ENCODE peak calls at places on chromosomes 11 and 22, in four cellular contexts. One of them, this sample, is unnamed.

GRCh38 chr11:8290122-8290810 is 26.6 kb upstream of the LMO1 start:
- DNase-seq in psoas muscle: no peak
- DNase-seq in astrocyte: no peak
- DNase-seq in Caco-2: no peak
- DNase-seq in this sample: no peak

GRCh38 chr11:64675417-64676252 is 47.4 kb downstream of the NRXN2 start:
- DNase-seq in astrocyte: peak; percentile 72
- DNase-seq in psoas muscle: peak; percentile 96
- DNase-seq in Caco-2: no peak
- DNase-seq in this sample: no peak

GRCh38 chr11:32100495-32100894 is 9.6 kb downstream of the RCN1 start:
- DNase-seq in astrocyte: peak; percentile 37
- DNase-seq in Caco-2: no peak
- DNase-seq in psoas muscle: no peak
- DNase-seq in this sample: no peak

GRCh38 chr11:61007383-61007970 is 36.0 kb downstream of the CD6 start:
- DNase-seq in Caco-2: peak; percentile 44
- DNase-seq in astrocyte: no peak
- DNase-seq in psoas muscle: no peak
- DNase-seq in this sample: no peak

GRCh38 chr22:37273126-37273845 is 9.0 kb upstream of the CYTH4 start:
- DNase-seq in Caco-2: no peak
- DNase-seq in psoas muscle: no peak
- DNase-seq in astrocyte: peak; percentile 83
- DNase-seq in this sample: no peak

GRCh38 chr11:66964495-66964894 is 6.3 kb upstream of the PC start:
- DNase-seq in astrocyte: no peak
- DNase-seq in psoas muscle: no peak
- DNase-seq in Caco-2: no peak
- DNase-seq in this sample: no peak

GRCh38 chr11:22787565-22788162 is 41.9 kb downstream of the SVIP start:
- DNase-seq in Caco-2: peak; percentile 41
- DNase-seq in psoas muscle: no peak
- DNase-seq in astrocyte: peak; percentile 17
- DNase-seq in this sample: no peak

GRCh38 chr11:102794382-102794781 is 3.6 kb downstream of the MMP1 start:
- DNase-seq in Caco-2: peak; percentile 61
- DNase-seq in astrocyte: no peak
- DNase-seq in psoas muscle: no peak
- DNase-seq in this sample: no peak

GRCh38 chr11:10784229-10785145 is 24.2 kb downstream of the EIF4G2 start:
- DNase-seq in Caco-2: no peak
- DNase-seq in psoas muscle: no peak
- DNase-seq in astrocyte: peak; percentile 61
- DNase-seq in this sample: no peak

GRCh38 chr22:36541831-36542391 is 12.9 kb upstream of the EIF3D start:
- DNase-seq in astrocyte: peak; percentile 95
- DNase-seq in Caco-2: no peak
- DNase-seq in psoas muscle: no peak
- DNase-seq in this sample: no peak

GRCh38 chr11:10304495-10305261 is at the start of gene ADM:
- DNase-seq in psoas muscle: peak; percentile 94
- DNase-seq in Caco-2: peak; percentile 95
- DNase-seq in astrocyte: no peak
- DNase-seq in this sample: no peak

GRCh38 chr11:111676878-111677585 is 74.8 kb downstream of the SIK2 start:
- DNase-seq in Caco-2: no peak
- DNase-seq in psoas muscle: no peak
- DNase-seq in astrocyte: peak; percentile 47
- DNase-seq in this sample: no peak

GRCh38 chr11:126477526-126478275 is 122.2 kb downstream of the ST3GAL4 start:
- DNase-seq in Caco-2: no peak
- DNase-seq in astrocyte: no peak
- DNase-seq in psoas muscle: peak; percentile 40
- DNase-seq in this sample: no peak

GRCh38 chr11:110093407-110094297 is 460 bp downstream of the ZC3H12C start:
- DNase-seq in astrocyte: peak; percentile 52
- DNase-seq in Caco-2: peak; percentile 84
- DNase-seq in psoas muscle: peak; percentile 79
- DNase-seq in this sample: no peak

GRCh38 chr11:78188809-78189724 is at the start of gene USP35:
- DNase-seq in psoas muscle: no peak
- DNase-seq in Caco-2: no peak
- DNase-seq in astrocyte: no peak
- DNase-seq in this sample: no peak

GRCh38 chr11:124722176-124722575 is 17.6 kb upstream of the NRGN start:
- DNase-seq in psoas muscle: no peak
- DNase-seq in Caco-2: no peak
- DNase-seq in astrocyte: no peak
- DNase-seq in this sample: no peak

GRCh38 chr22:47210112-47210657 is 447.7 kb downstream of the TBC1D22A start:
- DNase-seq in Caco-2: no peak
- DNase-seq in astrocyte: no peak
- DNase-seq in psoas muscle: peak; percentile 28
- DNase-seq in this sample: no peak

GRCh38 chr11:20397281-20397680 is 9.8 kb downstream of the PRMT3 start:
- DNase-seq in psoas muscle: no peak
- DNase-seq in Caco-2: peak; percentile 43
- DNase-seq in astrocyte: peak; percentile 37
- DNase-seq in this sample: no peak

GRCh38 chr11:129996113-129996870 is 6.3 kb downstream of the PRDM10 start:
- DNase-seq in psoas muscle: no peak
- DNase-seq in astrocyte: no peak
- DNase-seq in Caco-2: no peak
- DNase-seq in this sample: no peak

GRCh38 chr11:63917685-63918523 is 940 bp upstream of the RCOR2 start:
- DNase-seq in psoas muscle: peak; percentile 88
- DNase-seq in astrocyte: no peak
- DNase-seq in Caco-2: no peak
- DNase-seq in this sample: no peak

GRCh38 chr11:57288771-57289579 is 35.8 kb downstream of the TNKS1BP1 start:
- DNase-seq in astrocyte: peak; percentile 91
- DNase-seq in psoas muscle: no peak
- DNase-seq in Caco-2: peak; percentile 51
- DNase-seq in this sample: no peak

GRCh38 chr22:22048981-22049531 is 66.5 kb upstream of the TOP3B start:
- DNase-seq in psoas muscle: no peak
- DNase-seq in astrocyte: no peak
- DNase-seq in Caco-2: no peak
- DNase-seq in this sample: no peak

GRCh38 chr11:35163707-35164496 is 24.9 kb downstream of the CD44 start:
- DNase-seq in astrocyte: no peak
- DNase-seq in Caco-2: no peak
- DNase-seq in psoas muscle: no peak
- DNase-seq in this sample: no peak

GRCh38 chr22:24134090-24134846 is 47.0 kb upstream of the SUSD2 start:
- DNase-seq in Caco-2: no peak
- DNase-seq in psoas muscle: no peak
- DNase-seq in astrocyte: no peak
- DNase-seq in this sample: no peak

GRCh38 chr11:77287136-77287535 is 14.3 kb downstream of the GDPD4 start:
- DNase-seq in psoas muscle: no peak
- DNase-seq in Caco-2: no peak
- DNase-seq in astrocyte: peak; percentile 23
- DNase-seq in this sample: no peak

GRCh38 chr11:120324932-120325810 is at the start of gene TLCD5:
- DNase-seq in astrocyte: peak; percentile 61
- DNase-seq in psoas muscle: peak; percentile 75
- DNase-seq in Caco-2: peak; percentile 91
- DNase-seq in this sample: no peak

GRCh38 chr11:7651140-7651551 is 22.2 kb downstream of the CYB5R2 start:
- DNase-seq in Caco-2: no peak
- DNase-seq in psoas muscle: no peak
- DNase-seq in astrocyte: no peak
- DNase-seq in this sample: no peak

GRCh38 chr22:39568278-39568981 is 2.1 kb upstream of the CACNA1I start:
- DNase-seq in astrocyte: no peak
- DNase-seq in psoas muscle: no peak
- DNase-seq in Caco-2: no peak
- DNase-seq in this sample: no peak

GRCh38 chr11:14232652-14233051 is 126.3 kb downstream of the RRAS2 start:
- DNase-seq in Caco-2: peak; percentile 30
- DNase-seq in astrocyte: no peak
- DNase-seq in psoas muscle: no peak
- DNase-seq in this sample: no peak

GRCh38 chr11:62233730-62234129 is 8.3 kb upstream of the SCGB1D2 start:
- DNase-seq in psoas muscle: no peak
- DNase-seq in Caco-2: no peak
- DNase-seq in astrocyte: no peak
- DNase-seq in this sample: no peak
- TF ChIP-seq CTCF in psoas muscle: peak; percentile 8
- TF ChIP-seq CTCF in Caco-2: peak; percentile 13
- TF ChIP-seq CTCF in astrocyte: no peak
- TF ChIP-seq CTCF in this sample: peak; percentile 53

DNA sequence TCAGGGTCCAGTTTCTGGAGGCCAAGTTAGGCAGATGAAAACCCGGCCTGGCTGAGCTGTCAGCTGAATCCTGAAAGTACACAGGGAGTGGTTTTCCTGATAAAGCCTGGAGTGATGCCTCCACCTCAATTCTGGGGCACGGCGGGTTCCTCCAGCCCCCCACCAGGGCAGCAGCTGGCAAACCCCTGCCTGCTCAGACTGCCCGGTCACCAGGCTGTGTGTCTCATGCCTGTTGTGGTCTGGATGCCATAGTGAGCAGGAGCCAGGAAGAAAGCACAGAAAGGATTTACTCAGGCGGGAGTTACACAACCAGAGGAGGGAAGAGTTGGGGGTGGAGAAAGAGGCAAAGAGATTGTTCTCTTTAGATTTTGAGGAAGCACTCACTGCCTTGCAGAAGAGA is 119.9 kb upstream of the RASSF10 start:
- DNase-seq in astrocyte: peak; percentile 77
- DNase-seq in Caco-2: no peak
- DNase-seq in psoas muscle: no peak
- DNase-seq in this sample: no peak
- H3K4me3 ChIP-seq in astrocyte: no peak overlapping the region
- H3K4me3 ChIP-seq in Caco-2: no peak overlapping the region
- H3K4me3 ChIP-seq in psoas muscle: no peak overlapping the region
- H3K4me3 ChIP-seq in this sample: no peak overlapping the region

GRCh38 chr11:72758690-72759389 is 6.6 kb upstream of the ARAP1 start:
- DNase-seq in astrocyte: peak; percentile 93
- DNase-seq in Caco-2: no peak
- DNase-seq in psoas muscle: peak; percentile 71
- DNase-seq in this sample: no peak

GRCh38 chr11:72758304-72758689 is 6.1 kb upstream of the ARAP1 start:
- DNase-seq in psoas muscle: no peak
- DNase-seq in astrocyte: peak; percentile 83
- DNase-seq in Caco-2: no peak
- DNase-seq in this sample: no peak

GRCh38 chr11:72762641-72763304 is 10.6 kb upstream of the ARAP1 start:
- DNase-seq in astrocyte: no peak
- DNase-seq in Caco-2: no peak
- DNase-seq in psoas muscle: no peak
- DNase-seq in this sample: no peak

GRCh38 chr11:72759468-72759867 is 7.3 kb upstream of the ARAP1 start:
- DNase-seq in astrocyte: peak; percentile 20
- DNase-seq in psoas muscle: no peak
- DNase-seq in Caco-2: no peak
- DNase-seq in this sample: no peak

GRCh38 chr11:72760543-72761400 is 8.6 kb upstream of the ARAP1 start:
- DNase-seq in psoas muscle: no peak
- DNase-seq in Caco-2: no peak
- DNase-seq in astrocyte: peak; percentile 83
- DNase-seq in this sample: no peak
- TF ChIP-seq CTCF in psoas muscle: no peak
- TF ChIP-seq CTCF in Caco-2: no peak
- TF ChIP-seq CTCF in astrocyte: no peak
- TF ChIP-seq CTCF in this sample: no peak

GRCh38 chr11:13054278-13054677 is 45.2 kb downstream of the RASSF10 start:
- DNase-seq in psoas muscle: no peak
- DNase-seq in astrocyte: no peak
- DNase-seq in Caco-2: no peak
- DNase-seq in this sample: no peak
- H3K4me3 ChIP-seq in psoas muscle: no peak overlapping the region
- H3K4me3 ChIP-seq in astrocyte: no peak overlapping the region
- H3K4me3 ChIP-seq in Caco-2: no peak overlapping the region
- H3K4me3 ChIP-seq in this sample: no peak overlapping the region

This sample was measured in LNCaP clone FGC.